ENCODE peak calls at places on chromosome 17, in four cellular contexts. D is left lung; Q is GM23248; G is CD4-positive, CD25-positive, alpha-beta regulatory T cell. X is an unnamed sample. For H3K36me3, the result is how much of the 10 kb centered on the place peaks cover.

GRCh38 chr17:38798614-38799500 is 499 bp downstream of the PIP4K2B start:
- DNase-seq in D (peak), Q (peak), G (peak), X (no peak)

GRCh38 chr17:45147581-45148182 is 593 bp upstream of the HEXIM1 start:
- DNase-seq in D (peak), Q (peak), G (peak), X (peak)

GRCh38 chr17:14336418-14336817 is 35.5 kb downstream of the HS3ST3B1 start:
- DNase-seq in D (no peak), Q (no peak), G (no peak), X (no peak)

GRCh38 chr17:11140028-11140427 is 101.0 kb upstream of the SHISA6 start:
- DNase-seq in D (no peak), Q (no peak), G (no peak), X (no peak)

GRCh38 chr17:61314368-61315078 is 85.1 kb upstream of the TBX2 start:
- DNase-seq in D (no peak), Q (peak), G (no peak), X (no peak)

GRCh38 chr17:15456486-15456885 is 10.9 kb downstream of the CDRT4 start:
- DNase-seq in D (no peak), Q (peak), G (no peak), X (no peak)

GRCh38 chr17:78107457-78107856 is 21.1 kb downstream of the TMC6 start:
- DNase-seq in D (no peak), Q (peak), G (no peak), X (no peak)

GRCh38 chr17:8142158-8142886 is 9.9 kb downstream of the PER1 start:
- DNase-seq in D (peak), Q (no peak), G (no peak), X (no peak)

GRCh38 chr17:38421224-38421841 is 6.9 kb upstream of the ARHGAP23 start:
- DNase-seq in D (no peak), Q (peak), G (no peak), X (no peak)

GRCh38 chr17:44219636-44220210 is at the start of gene UBTF:
- DNase-seq in D (no peak), Q (peak), G (peak), X (peak)

GRCh38 chr17:32863559-32863958 is 13.4 kb downstream of the MYO1D start:
- DNase-seq in D (no peak), Q (peak), G (no peak), X (no peak)

GRCh38 chr17:80660527-80661198 is 116.0 kb downstream of the RPTOR start:
- DNase-seq in D (no peak), Q (no peak), G (no peak), X (no peak)

GRCh38 chr17:42342242-42343008 is 45.8 kb downstream of the STAT3 start:
- DNase-seq in D (no peak), Q (peak), G (no peak), X (no peak)
- H3K27ac ChIP-seq in D (no peak), Q (peak), G (no peak), X (no peak)

DNA sequence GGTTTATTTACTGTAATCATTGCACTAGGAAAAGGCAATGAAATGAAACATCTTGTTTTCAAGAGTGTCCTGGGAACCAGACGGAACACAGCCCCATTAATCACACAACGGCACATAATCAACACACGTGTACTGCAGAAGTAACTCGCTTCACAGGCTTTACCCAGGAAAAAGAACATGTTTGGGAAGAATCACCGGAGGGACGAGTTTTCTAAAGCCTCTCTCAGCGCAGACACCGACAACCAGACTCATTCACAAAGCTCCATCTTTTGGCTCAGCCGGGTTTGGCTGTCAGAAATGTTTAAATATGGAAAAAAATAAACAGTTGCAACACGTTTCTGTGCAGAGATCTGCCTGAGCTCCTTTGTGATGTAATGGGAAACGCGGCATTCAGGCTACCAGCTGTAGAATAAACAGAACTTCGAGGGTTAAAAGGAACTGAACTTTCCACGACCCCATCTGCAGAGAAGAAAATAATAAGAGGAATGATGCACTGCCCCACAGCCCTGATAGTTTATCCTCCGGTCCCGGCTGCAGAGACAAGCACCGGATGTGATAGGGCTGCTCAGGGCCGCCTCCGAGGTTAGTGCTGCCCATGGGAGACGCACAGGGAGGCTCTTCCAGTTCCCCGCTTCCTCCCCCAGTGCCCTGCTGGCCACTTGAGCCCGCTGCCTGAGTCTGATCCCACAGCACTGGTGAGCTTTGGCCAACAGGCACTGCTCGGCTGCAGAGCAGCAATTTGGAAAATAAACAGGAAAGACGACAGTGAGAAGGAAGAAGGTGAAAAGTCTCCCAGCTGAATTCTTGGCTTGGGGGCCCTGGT is 119.8 kb downstream of the HIC1 start:
- DNase-seq in D (no peak), Q (peak), G (no peak), X (no peak)
- H3K36me3 ChIP-seq in D (under half), Q (under half), G (half or more), X (under half)

GRCh38 chr17:74329378-74329777 is 3.4 kb downstream of the KIF19 start:
- DNase-seq in D (no peak), Q (no peak), G (no peak), X (no peak)
- H3K27ac ChIP-seq in D (no peak), Q (no peak), G (no peak), X (no peak)

DNA sequence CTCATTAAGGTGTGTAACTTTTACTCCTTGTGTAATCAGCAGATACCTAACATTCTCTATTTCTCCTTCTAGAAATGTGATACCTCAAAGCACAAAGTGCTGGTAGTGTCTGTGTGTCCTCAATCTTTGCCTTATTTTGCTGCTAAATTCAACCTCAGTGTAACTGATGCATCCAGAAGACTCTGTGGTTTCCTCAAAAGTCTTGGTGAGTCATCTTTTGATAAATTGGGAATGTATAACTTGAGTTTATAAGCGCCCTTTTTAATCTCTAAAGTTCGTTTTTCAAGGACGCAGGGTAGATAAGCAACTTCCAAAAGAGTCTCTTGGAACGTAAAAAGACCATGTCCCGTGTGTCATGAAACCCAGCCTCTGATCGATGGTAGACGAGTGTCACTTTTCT is 10.2 kb downstream of the NARF start:
- DNase-seq in D (no peak), Q (no peak), G (no peak), X (no peak)
- H3K36me3 ChIP-seq in D (under half), Q (under half), G (half or more), X (under half)

X was measured in CD8-positive, alpha-beta T cell.